ENCODE peak calls at places on chromosomes 5 and 9, in five cellular contexts. T is K562, A is A549, M is HepG2, E is GM12878. N is an unnamed sample.

GRCh38 chr9:130336027-130336595 is 70.6 kb downstream of the HMCN2 start:
- DNase-seq in T (no peak), A (no peak), M (no peak), E (no peak), N (no peak)

GRCh38 chr9:97986466-97986865 is 3.3 kb downstream of the ANP32B start:
- DNase-seq in T (no peak), A (no peak), M (no peak), E (peak; percentile 24), N (no peak)

GRCh38 chr5:82991678-82992323 is 85.4 kb downstream of the TMEM167A start:
- DNase-seq in T (no peak), A (peak; percentile 28), M (no peak), E (no peak), N (no peak)

GRCh38 chr9:127589955-127590370 is 22.1 kb upstream of the STXBP1 start:
- DNase-seq in T (peak; percentile 78), A (peak; percentile 81), M (peak; percentile 70), E (no peak), N (peak; percentile 82)

GRCh38 chr9:114397848-114398605 is 10.2 kb upstream of the AKNA start:
- DNase-seq in T (peak; percentile 99), A (peak; percentile 92), M (peak; percentile 85), E (peak; percentile 80), N (peak; percentile 99)

GRCh38 chr5:142839711-142840441 is 69.7 kb downstream of the ARHGAP26 start:
- DNase-seq in T (no peak), A (peak; percentile 65), M (no peak), E (no peak), N (no peak)

GRCh38 chr9:117253256-117253655 is 161.6 kb downstream of the ASTN2 start:
- DNase-seq in T (no peak), A (no peak), M (no peak), E (no peak), N (no peak)

GRCh38 chr9:77017505-77017894 is 2.0 kb upstream of the FOXB2 start:
- DNase-seq in T (no peak), A (no peak), M (no peak), E (no peak), N (peak; percentile 18)

GRCh38 chr5:156477196-156477595 is 150.2 kb downstream of the SGCD start:
- DNase-seq in T (no peak), A (no peak), M (no peak), E (no peak), N (no peak)

GRCh38 chr5:36875051-36875788 is 1.3 kb upstream of the NIPBL start:
- DNase-seq in T (peak; percentile 36), A (peak; percentile 46), M (peak; percentile 13), E (no peak), N (peak; percentile 30)

GRCh38 chr5:128038641-128039040 is 44.9 kb upstream of the SLC12A2 start:
- DNase-seq in T (peak; percentile 40), A (peak; percentile 58), M (peak; percentile 31), E (no peak), N (no peak)

GRCh38 chr9:138045541-138046490 is 168.2 kb downstream of the CACNA1B start:
- DNase-seq in T (no peak), A (no peak), M (no peak), E (no peak), N (peak; percentile 33)

GRCh38 chr5:137203011-137203632 is 296.0 kb downstream of the SPOCK1 start:
- DNase-seq in T (no peak), A (no peak), M (no peak), E (peak; percentile 47), N (no peak)

GRCh38 chr9:91162784-91163440 is 198.8 kb downstream of the AUH start:
- DNase-seq in T (peak; percentile 43), A (no peak), M (no peak), E (peak; percentile 21), N (no peak)

GRCh38 chr5:181205735-181206401 is 872 bp upstream of the TRIM7 start:
- DNase-seq in T (no peak), A (no peak), M (no peak), E (no peak), N (no peak)

GRCh38 chr5:82160948-82161347 is 117.2 kb downstream of the RPS23 start:
- DNase-seq in T (no peak), A (no peak), M (no peak), E (no peak), N (no peak)

GRCh38 chr9:99023831-99024230 is 80.1 kb downstream of the COL15A1 start:
- DNase-seq in T (no peak), A (no peak), M (no peak), E (no peak), N (peak; percentile 24)

GRCh38 chr9:93346240-93347112 is 105.0 kb upstream of the FAM120A start:
- DNase-seq in T (no peak), A (no peak), M (no peak), E (no peak), N (peak; percentile 80)

GRCh38 chr5:16615737-16616535 is 861 bp downstream of the RETREG1 start:
- DNase-seq in T (no peak), A (no peak), M (no peak), E (no peak), N (peak; percentile 21)

GRCh38 chr9:113178087-113178486 is 27.3 kb downstream of the SLC31A2 start:
- DNase-seq in T (no peak), A (no peak), M (no peak), E (no peak), N (no peak)

GRCh38 chr5:56298329-56298962 is 65.3 kb upstream of the ANKRD55 start:
- DNase-seq in T (no peak), A (no peak), M (no peak), E (no peak), N (no peak)

GRCh38 chr9:95104088-95104960 is 213.2 kb downstream of the FANCC start:
- DNase-seq in T (no peak), A (no peak), M (no peak), E (no peak), N (peak; percentile 77)

GRCh38 chr9:73892371-73892770 is 604.8 kb upstream of the RORB start:
- DNase-seq in T (no peak), A (no peak), M (no peak), E (no peak), N (no peak)

GRCh38 chr9:73893230-73893629 is 603.9 kb upstream of the RORB start:
- DNase-seq in T (no peak), A (no peak), M (no peak), E (no peak), N (no peak)

DNA sequence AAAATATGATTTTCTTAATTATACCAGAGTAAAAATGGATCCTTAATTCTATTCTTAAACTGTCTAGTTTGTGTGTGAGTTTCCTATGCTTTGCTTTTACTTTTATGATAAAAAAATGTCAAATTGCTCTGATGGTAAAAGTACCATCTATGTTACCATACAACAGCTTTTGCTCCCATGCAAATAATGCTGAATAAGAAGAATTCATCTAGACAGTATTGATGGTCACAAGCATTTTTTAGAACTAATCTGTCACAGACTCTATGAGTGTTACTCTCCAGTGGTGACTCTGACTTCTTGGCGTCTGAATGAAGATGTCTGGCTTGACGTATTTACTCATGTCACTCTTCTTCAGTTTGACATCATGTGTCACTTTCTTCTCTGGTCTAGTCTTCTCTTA is 608.1 kb upstream of the RORB start:
- DNase-seq in T (no peak), A (no peak), M (no peak), E (no peak), N (no peak)
- TF ChIP-seq EP300 in T (no peak), A (no peak), M (no peak), E (no peak), N (no peak)

GRCh38 chr5:72224946-72225427 is 95.1 kb downstream of the MRPS27 start:
- DNase-seq in T (no peak), A (no peak), M (no peak), E (no peak), N (no peak)

GRCh38 chr5:72223371-72223770 is 96.7 kb downstream of the MRPS27 start:
- DNase-seq in T (no peak), A (no peak), M (no peak), E (no peak), N (no peak)

GRCh38 chr5:72221099-72221498 is 98.9 kb downstream of the MRPS27 start:
- DNase-seq in T (no peak), A (no peak), M (no peak), E (no peak), N (no peak)

GRCh38 chr5:72226950-72227349 is 93.1 kb downstream of the MRPS27 start:
- DNase-seq in T (peak; percentile 54), A (no peak), M (no peak), E (no peak), N (no peak)

DNA sequence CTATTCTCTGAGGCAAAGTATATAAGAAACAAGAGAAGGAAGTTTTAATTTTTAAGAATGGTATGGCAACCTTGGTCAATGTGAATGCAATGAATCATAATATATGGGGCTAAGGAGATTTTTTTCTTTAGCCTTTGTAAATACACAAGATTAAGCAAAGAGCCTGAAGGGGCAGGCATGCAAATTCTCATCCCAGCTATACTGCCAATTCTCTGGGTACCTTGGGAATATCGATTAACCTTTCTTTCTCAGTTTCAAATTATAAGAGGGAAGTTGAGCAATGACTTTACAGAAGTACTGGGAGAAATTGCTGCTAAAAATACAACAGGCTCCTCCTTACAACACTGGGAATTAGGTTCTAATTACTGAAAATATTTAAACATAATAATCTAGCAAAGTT is 97.5 kb downstream of the MRPS27 start:
- DNase-seq in T (no peak), A (no peak), M (no peak), E (no peak), N (no peak)
- TF ChIP-seq SMC3 in T (no peak), A (no peak), M (no peak), E (no peak), N (no peak)

GRCh38 chr5:146039420-146039819 is 66.0 kb downstream of the PLAC8L1 start:
- DNase-seq in T (no peak), A (no peak), M (no peak), E (no peak), N (no peak)

GRCh38 chr5:146040559-146040958 is 64.8 kb downstream of the PLAC8L1 start:
- DNase-seq in T (no peak), A (no peak), M (no peak), E (no peak), N (no peak)

GRCh38 chr5:146043722-146044121 is 61.7 kb downstream of the PLAC8L1 start:
- DNase-seq in T (no peak), A (no peak), M (no peak), E (no peak), N (no peak)

GRCh38 chr5:146041180-146041789 is 64.1 kb downstream of the PLAC8L1 start:
- DNase-seq in T (peak; percentile 24), A (peak; percentile 33), M (no peak), E (no peak), N (no peak)

GRCh38 chr5:146042628-146043279 is 62.6 kb downstream of the PLAC8L1 start:
- DNase-seq in T (peak; percentile 59), A (peak; percentile 33), M (no peak), E (no peak), N (no peak)
- TF ChIP-seq MAX in T (peak; percentile 35), A (no peak), M (no peak), E (no peak), N (no peak)

DNA sequence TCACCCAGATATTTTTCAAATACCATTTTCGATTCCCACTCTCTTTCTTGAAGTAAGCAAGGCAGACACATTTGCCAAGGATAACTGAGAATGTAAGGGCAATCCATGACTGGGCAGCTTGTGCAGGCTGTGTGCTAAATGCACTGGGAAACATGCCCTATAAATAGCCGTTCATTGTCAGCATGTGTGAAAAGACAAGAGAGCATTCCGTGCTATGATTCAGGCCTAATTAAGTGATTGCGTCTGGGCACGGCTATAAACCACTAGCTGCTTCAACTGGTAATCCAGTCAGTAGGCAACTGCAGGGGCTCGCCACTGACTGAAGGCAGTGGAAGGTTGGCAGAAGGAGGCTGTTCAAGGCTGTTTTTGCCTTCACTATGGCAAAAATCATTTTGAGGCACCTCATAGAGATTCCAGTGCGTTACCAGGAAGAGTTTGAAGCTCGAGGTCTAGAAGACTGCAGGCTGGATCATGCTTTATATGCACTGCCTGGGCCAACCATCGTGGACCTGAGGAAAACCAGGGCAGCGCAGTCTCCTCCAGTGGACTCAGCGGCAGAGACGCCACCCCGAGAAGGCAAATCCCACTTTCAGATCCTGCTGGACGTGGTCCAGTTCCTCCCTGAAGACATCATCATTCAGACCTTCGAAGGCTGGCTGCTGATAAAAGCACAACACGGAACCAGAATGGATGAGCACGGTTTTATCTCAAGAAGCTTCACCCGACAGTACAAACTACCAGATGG is at the start of gene HSPB3:
- DNase-seq in T (no peak), A (no peak), M (no peak), E (no peak), N (no peak)
- TF ChIP-seq EP300 in T (no peak), A (no peak), M (no peak), E (no peak), N (no peak)